ENCODE peak calls at places on chromosomes 5 and 9, in four cellular contexts. Q, T, J and B are unnamed samples.

GRCh38 chr9:116087751-116088194 is 65.8 kb upstream of the PAPPA start:
- DNase-seq in Q (peak), T (no peak), J (no peak), B (peak)

GRCh38 chr5:148840531-148840930 is 14.1 kb downstream of the ADRB2 start:
- DNase-seq in Q (no peak), T (no peak), J (no peak), B (peak)

GRCh38 chr5:55022454-55022853 is 1.6 kb upstream of the GZMK start:
- DNase-seq in Q (no peak), T (no peak), J (no peak), B (no peak)

GRCh38 chr9:120579139-120579749 is 723 bp downstream of the CDK5RAP2 start:
- DNase-seq in Q (peak), T (peak), J (no peak), B (no peak)

GRCh38 chr5:164708831-164709230 is 1203.4 kb downstream of the MAT2B start:
- DNase-seq in Q (no peak), T (no peak), J (no peak), B (no peak)

GRCh38 chr5:95261369-95262175 is 23.3 kb downstream of the MCTP1 start:
- DNase-seq in Q (peak), T (peak), J (peak), B (peak)

GRCh38 chr5:34682926-34683623 is 26.9 kb downstream of the RAI14 start:
- DNase-seq in Q (peak), T (no peak), J (peak), B (peak)

GRCh38 chr9:129972816-129973215 is 70.2 kb downstream of the FNBP1 start:
- DNase-seq in Q (no peak), T (no peak), J (no peak), B (no peak)

GRCh38 chr9:35538361-35539234 is 48.7 kb downstream of the RUSC2 start:
- DNase-seq in Q (no peak), T (no peak), J (no peak), B (peak)

GRCh38 chr5:32713396-32714381 is 2.6 kb downstream of the NPR3 start:
- DNase-seq in Q (no peak), T (no peak), J (no peak), B (peak)

DNA sequence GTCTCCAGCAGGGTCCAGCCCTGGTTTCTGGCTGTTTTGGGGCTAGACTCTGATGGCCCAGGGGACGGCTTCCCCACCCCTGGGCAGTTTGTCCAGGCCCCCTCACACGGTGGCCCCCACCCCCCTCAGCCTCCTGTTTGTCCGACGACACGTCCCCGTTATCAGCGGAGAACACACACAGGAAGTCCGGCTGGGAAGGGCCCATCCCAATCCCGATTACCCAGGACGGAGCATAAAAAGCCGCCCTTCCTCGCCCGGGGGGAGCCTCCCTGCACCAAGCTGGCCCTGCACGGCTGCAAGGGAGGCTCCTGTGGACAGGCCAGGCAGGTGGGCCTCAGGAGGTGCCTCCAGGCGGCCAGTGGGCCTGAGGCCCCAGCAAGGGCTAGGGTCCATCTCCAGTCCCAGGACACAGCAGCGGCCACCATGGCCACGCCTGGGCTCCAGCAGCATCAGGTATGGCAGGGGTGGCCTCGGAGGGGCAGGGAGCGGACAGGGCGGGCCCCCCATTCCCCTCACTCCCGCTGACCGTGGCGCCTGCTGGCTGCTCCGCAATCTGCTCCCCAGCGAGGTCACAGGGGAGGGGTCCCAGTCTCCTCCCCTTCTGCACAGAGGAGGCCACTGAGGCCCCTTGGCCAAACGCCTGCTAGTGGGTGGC is at the start of gene EGFL7:
- DNase-seq in Q (no peak), T (peak), J (no peak), B (no peak)
- H3K4me3 ChIP-seq in Q (no peak), T (peak), J (peak), B (no peak)

DNA sequence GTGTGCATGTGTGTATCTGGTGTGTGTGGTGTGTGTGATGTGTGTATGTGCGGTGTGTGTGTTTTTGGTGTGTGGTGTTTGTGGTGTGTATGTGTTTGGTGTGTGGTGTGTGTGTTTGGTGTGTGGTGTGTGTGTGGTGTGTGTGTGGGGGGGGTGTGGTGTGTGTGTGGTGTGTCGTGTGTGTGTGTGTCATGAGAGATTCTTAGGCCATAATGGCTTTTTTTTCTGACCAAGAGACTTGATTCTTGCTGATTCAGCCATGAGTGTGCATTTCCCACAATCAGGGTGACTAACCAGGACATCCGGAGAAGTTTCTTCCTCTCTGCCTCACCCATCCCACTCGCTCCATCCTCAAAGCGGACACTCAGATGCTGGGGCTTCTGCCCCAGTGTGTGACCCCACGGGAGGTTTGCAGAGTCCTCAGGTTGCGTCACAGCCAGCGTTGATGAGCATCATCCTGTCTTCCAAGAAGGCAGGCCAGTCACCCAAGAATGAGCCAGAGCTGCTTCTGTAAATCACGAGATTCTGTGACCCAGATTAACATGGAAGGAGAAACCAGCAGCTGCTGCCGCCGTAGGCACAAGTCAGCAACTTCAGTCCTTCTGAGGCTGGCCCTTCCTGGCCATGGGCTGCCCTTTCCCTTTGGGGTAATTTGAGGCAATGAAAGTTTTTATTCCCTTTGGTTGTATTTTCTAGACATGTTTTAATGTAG is 12.5 kb upstream of the CTSL start:
- DNase-seq in Q (peak), T (peak), J (peak), B (peak)
- TF ChIP-seq MAZ in Q (no peak), T (no peak), J (no peak), B (peak)

GRCh38 chr5:150245111-150245789 is 44.3 kb downstream of the CAMK2A start:
- DNase-seq in Q (no peak), T (peak), J (no peak), B (peak)

GRCh38 chr5:150246835-150247234 is 42.7 kb downstream of the CAMK2A start:
- DNase-seq in Q (no peak), T (no peak), J (no peak), B (no peak)

GRCh38 chr5:150246424-150246823 is 43.1 kb downstream of the CAMK2A start:
- DNase-seq in Q (no peak), T (no peak), J (no peak), B (no peak)

GRCh38 chr5:150244209-150244608 is 45.4 kb downstream of the CAMK2A start:
- DNase-seq in Q (no peak), T (no peak), J (no peak), B (no peak)

DNA sequence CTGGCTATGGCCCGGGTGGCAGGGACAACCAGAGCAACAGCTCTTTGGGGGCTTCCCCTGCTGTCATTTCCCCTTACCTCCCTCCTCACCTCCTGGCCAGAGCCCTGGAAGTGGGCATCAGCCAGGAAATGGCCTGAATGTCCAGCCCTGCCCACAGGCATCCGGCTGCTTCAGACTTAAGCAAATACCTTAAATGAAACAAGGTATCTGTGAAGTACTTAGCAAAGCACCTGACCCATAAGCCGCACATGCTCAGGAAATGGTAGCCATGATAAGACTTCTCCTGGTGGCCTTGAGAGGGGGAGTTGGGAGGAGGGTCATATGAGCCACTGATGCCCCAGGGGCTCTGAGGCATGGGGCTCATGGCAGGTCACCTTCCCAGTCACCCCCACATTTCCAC is 43.8 kb downstream of the CAMK2A start:
- DNase-seq in Q (no peak), T (no peak), J (no peak), B (no peak)
- H3K4me3 ChIP-seq in Q (no peak), T (no peak), J (no peak), B (no peak)

DNA sequence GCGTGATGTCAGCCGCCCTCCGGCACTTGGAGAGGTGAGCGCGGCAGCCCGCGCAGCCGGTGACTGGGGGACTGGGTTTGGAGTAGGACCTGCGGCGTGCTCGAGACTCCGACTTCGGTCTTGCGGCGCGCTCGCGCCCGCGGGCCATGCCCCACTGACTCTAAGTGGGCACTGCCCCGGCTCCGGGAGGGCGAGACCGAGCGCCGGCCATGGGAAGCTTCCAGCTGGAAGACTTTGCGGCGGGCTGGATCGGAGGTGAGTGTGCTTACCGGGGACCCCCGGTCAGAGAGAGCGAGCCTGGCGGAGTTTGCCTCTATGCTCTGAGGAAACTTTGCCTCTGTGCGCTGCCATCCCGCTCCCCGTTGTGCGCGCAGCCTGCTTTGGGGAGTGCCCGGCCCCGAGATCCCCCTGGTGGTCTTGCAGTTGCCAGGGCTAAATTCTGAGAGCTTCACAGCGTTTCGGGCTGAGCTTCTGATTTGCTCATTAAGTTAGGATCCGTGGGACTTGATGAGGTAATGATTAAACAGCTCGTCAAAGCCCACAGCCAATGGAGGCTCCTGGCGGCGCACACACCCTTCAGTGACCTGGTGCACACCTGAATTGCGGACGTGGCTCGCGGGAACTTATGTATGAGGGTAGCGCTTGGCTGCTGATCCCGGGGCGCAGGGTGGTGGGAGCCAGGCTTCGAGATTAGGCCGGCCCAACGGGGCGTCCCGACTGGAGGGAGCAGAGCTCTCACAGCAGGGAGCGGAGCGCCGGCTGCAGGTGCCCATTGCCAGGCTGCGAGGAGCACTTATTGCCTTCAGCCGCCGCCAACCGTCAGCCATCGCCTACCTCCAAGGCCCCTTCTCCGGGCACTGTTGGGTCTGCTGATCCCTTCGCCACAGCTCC is at the start of gene SLC25A48:
- DNase-seq in Q (peak), T (no peak), J (peak), B (peak)
- TF ChIP-seq MAZ in Q (no peak), T (no peak), J (no peak), B (no peak)

DNA sequence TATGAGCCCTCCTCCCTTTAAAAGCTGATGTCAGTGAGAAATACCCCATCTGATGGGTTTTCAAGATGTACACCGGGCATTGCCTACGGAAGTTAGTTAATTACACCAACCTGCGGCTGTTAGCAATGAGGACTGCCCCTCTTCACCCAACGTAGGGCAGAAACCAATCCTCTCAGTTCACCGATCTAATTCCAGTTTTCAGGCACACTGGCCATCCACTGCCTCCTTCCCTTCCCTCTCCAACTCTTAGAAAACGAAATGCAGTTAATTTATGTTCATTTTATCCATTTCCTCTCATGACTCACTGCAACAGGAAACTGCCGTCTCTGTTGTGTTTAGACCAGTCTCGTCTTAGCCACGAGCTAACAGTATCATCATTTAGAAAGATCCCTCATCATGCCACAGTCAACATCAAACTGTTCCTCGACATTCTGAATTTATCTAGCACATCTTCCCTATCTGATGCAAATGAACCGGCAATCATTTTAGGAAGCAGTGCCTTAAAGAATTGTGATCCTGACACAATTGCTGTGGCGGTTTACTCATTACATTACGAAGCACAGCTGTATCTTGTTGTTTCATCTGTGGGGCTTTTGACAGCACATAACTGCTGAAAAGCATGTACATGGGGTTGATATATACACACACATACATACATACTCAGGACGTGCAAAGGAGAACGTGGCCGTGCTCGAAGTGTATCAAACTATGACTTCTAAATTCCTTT is 168.6 kb downstream of the EFNA5 start:
- DNase-seq in Q (no peak), T (no peak), J (no peak), B (peak)
- H3K4me3 ChIP-seq in Q (no peak), T (no peak), J (no peak), B (peak)

DNA sequence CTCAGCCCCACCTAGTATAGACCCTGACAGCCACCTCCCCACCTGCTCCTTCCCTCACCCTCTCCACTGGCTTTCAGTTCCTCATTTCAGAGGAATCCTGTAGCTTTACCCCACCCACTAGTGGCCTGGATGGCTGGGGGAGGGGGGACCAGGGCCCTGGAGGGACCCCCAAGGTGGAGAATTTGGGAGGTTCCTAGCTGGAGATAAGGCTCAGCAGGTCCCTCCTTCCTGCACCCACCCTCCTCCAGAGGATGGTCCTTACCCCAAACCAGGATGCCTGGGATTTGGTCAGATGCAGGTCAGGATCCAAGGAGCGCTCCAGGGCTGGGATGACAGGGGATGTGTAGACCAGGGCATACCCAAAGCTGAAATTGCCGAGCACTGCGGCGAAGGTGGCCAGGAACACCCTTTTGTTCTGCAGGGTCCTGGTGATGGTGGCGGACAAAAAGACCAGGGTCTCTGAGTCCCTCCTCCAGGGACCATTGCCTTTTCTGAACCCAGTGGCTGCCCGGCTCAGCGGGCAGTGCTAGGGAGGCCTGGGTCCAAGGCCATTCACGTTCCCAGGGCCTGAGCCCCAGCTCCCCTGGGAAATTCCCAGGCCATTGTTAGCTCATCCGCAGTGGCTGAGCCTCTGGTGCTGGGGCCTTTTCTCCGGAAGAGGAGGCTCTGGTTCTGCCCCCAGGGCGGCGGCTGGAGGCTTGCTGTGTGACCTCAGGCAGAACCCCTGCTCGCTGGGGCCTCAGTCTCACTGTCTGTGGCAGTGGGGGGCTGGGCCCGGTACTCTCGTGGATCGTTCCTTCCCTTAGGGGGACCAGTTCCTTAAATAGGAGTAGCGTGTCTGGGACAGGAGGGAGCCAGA is 678 bp downstream of the SLC2A6 start:
- DNase-seq in Q (no peak), T (no peak), J (peak), B (peak)
- TF ChIP-seq MAZ in Q (no peak), T (no peak), J (no peak), B (no peak)

GRCh38 chr9:124011460-124012301 is at the start of gene LHX2:
- DNase-seq in Q (peak), T (peak), J (no peak), B (peak)
- H3K4me3 ChIP-seq in Q (peak), T (no peak), J (peak), B (no peak)

DNA sequence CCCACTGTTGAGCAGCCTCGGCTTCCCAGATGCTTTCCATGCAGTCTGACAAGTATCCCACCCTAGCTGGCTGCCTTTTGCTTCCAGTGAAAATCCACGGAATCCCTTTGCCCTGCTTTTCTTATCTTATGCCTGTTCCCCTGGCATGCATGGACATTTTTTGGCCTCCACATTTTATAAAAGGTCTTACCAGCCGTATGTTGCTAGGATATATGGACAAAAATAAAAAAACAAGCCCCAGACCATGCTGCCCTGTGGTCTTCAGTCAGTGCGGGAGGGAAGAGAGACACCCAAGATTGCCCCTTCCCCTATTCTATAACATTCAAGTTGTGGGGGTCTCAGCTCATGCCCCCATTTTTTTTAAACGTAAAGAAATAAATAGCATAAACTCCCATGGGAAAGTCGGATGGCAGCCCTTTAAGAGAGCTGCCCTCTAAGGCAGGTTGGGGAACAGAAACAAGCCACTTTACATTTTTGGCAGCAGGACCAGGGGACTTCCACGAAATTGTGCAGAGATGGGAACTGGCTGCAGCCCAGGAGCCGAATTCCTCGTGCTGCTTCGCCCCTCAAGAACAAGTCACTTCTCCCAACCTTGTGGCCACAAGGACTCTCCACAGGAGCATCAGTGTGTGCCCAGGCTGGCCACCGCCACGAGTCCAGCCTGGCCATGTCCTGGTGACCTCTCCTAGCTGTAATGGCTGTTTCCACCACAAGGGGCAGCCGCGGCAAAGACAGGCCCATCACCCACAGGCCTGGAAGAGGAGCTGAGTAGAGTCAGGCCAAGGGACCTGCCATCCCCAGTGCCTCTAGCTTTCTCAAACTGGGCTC is 129.4 kb downstream of the COL23A1 start:
- DNase-seq in Q (peak), T (peak), J (peak), B (peak)
- TF ChIP-seq MAZ in Q (no peak), T (no peak), J (no peak), B (no peak)